ENCODE peak calls at places on chromosomes 3 and 15, in eight cellular contexts. L is cardiac muscle cell; M is GM04504; W is nephron progenitor cell; J is AG20443; S is Caco-2; O is brain microvascular endothelial cell; K is activated CD4-positive, alpha-beta T cell treated with anti-CD3 and anti-CD28 coated beads for 48 hours. N is an unnamed sample.

GRCh38 chr15:81419304-81419943 is 45.4 kb upstream of the TMC3 start:
- DNase-seq in L (no peak), M (no peak), W (peak; percentile 36), J (no peak), S (no peak), O (peak; percentile 66), K (no peak), N (no peak)

GRCh38 chr3:44529927-44530326 is 25.1 kb upstream of the ZKSCAN7 start:
- DNase-seq in L (peak; percentile 21), M (no peak), W (no peak), J (peak; percentile 32), S (no peak), O (peak; percentile 24), K (peak; percentile 44), N (no peak)

GRCh38 chr3:113212155-113212844 is 943 bp downstream of the BOC start:
- DNase-seq in L (peak; percentile 41), M (no peak), W (peak; percentile 39), J (peak; percentile 59), S (no peak), O (no peak), K (peak; percentile 17), N (no peak)

GRCh38 chr15:73906346-73907017 is 19.8 kb upstream of the LOXL1 start:
- DNase-seq in L (peak; percentile 17), M (peak; percentile 18), W (no peak), J (peak; percentile 62), S (no peak), O (no peak), K (no peak), N (no peak)

GRCh38 chr3:17050051-17050450 is 165.3 kb downstream of the PLCL2 start:
- DNase-seq in L (peak; percentile 27), M (no peak), W (no peak), J (no peak), S (no peak), O (no peak), K (no peak), N (no peak)

GRCh38 chr3:45140392-45140791 is 5.8 kb downstream of the CDCP1 start:
- DNase-seq in L (no peak), M (no peak), W (no peak), J (no peak), S (no peak), O (no peak), K (no peak), N (no peak)

GRCh38 chr3:185558395-185558794 is 6.0 kb upstream of the LIPH start:
- DNase-seq in L (no peak), M (no peak), W (no peak), J (no peak), S (peak; percentile 88), O (no peak), K (no peak), N (no peak)

GRCh38 chr15:62512906-62513305 is 347.8 kb upstream of the C2CD4B start:
- DNase-seq in L (no peak), M (no peak), W (no peak), J (no peak), S (no peak), O (no peak), K (no peak), N (no peak)

GRCh38 chr3:9147215-9147895 is 102.1 kb downstream of the SRGAP3 start:
- DNase-seq in L (no peak), M (no peak), W (no peak), J (peak; percentile 30), S (no peak), O (no peak), K (no peak), N (no peak)

GRCh38 chr15:74173545-74174215 is at the start of gene ISLR:
- DNase-seq in L (peak; percentile 91), M (no peak), W (no peak), J (peak; percentile 81), S (no peak), O (no peak), K (no peak), N (no peak)

GRCh38 chr3:52343946-52344600 is 28.0 kb downstream of the DNAH1 start:
- DNase-seq in L (no peak), M (no peak), W (no peak), J (no peak), S (no peak), O (no peak), K (no peak), N (no peak)

GRCh38 chr15:34122771-34123183 is 20.9 kb downstream of the PGBD4 start:
- DNase-seq in L (peak; percentile 87), M (peak; percentile 73), W (no peak), J (peak; percentile 54), S (no peak), O (peak; percentile 97), K (no peak), N (no peak)

GRCh38 chr3:62833538-62833937 is 41.7 kb downstream of the CADPS start:
- DNase-seq in L (no peak), M (no peak), W (no peak), J (peak; percentile 44), S (no peak), O (no peak), K (no peak), N (no peak)

GRCh38 chr15:42404461-42405235 is 45.3 kb downstream of the CAPN3 start:
- DNase-seq in L (no peak), M (no peak), W (no peak), J (no peak), S (no peak), O (no peak), K (no peak), N (peak; percentile 83)

GRCh38 chr15:84611631-84612030 is 10.8 kb downstream of the ZSCAN2 start:
- DNase-seq in L (no peak), M (no peak), W (no peak), J (peak; percentile 64), S (no peak), O (peak; percentile 40), K (no peak), N (no peak)

GRCh38 chr15:101151286-101151685 is 100.6 kb downstream of the CHSY1 start:
- DNase-seq in L (no peak), M (no peak), W (no peak), J (no peak), S (no peak), O (no peak), K (no peak), N (no peak)

GRCh38 chr15:37100109-37100873 is at the start of gene MEIS2:
- DNase-seq in L (peak; percentile 98), M (peak; percentile 90), W (peak; percentile 88), J (peak; percentile 95), S (peak; percentile 96), O (peak; percentile 79), K (peak; percentile 66), N (peak; percentile 86)

GRCh38 chr3:10365316-10365715 is 44.4 kb upstream of the SEC13 start:
- DNase-seq in L (no peak), M (no peak), W (no peak), J (no peak), S (no peak), O (no peak), K (no peak), N (no peak)

GRCh38 chr15:26724381-26724780 is 48.5 kb downstream of the GABRB3 start:
- DNase-seq in L (no peak), M (no peak), W (no peak), J (no peak), S (no peak), O (no peak), K (no peak), N (no peak)

GRCh38 chr3:168117059-168117458 is 21.3 kb upstream of the GOLIM4 start:
- DNase-seq in L (peak; percentile 74), M (no peak), W (no peak), J (no peak), S (no peak), O (peak; percentile 22), K (no peak), N (no peak)

GRCh38 chr3:42236611-42237010 is 29.4 kb downstream of the CCK start:
- DNase-seq in L (no peak), M (no peak), W (no peak), J (no peak), S (no peak), O (no peak), K (no peak), N (no peak)

GRCh38 chr3:40242638-40243037 is 66.9 kb upstream of the EIF1B start:
- DNase-seq in L (no peak), M (no peak), W (no peak), J (no peak), S (no peak), O (no peak), K (no peak), N (no peak)

GRCh38 chr3:196712514-196713413 is 587 bp downstream of the PIGX start:
- DNase-seq in L (peak; percentile 76), M (peak; percentile 46), W (peak; percentile 82), J (peak; percentile 93), S (peak; percentile 51), O (peak; percentile 44), K (peak; percentile 75), N (peak; percentile 42)

GRCh38 chr15:42704492-42704926 is 32.4 kb downstream of the CDAN1 start:
- DNase-seq in L (peak; percentile 81), M (peak; percentile 28), W (peak; percentile 68), J (peak; percentile 83), S (peak; percentile 68), O (peak; percentile 66), K (peak; percentile 71), N (peak; percentile 60)

GRCh38 chr15:90306560-90306959 is 41.1 kb downstream of the NGRN start:
- DNase-seq in L (no peak), M (no peak), W (no peak), J (no peak), S (no peak), O (no peak), K (peak; percentile 57), N (no peak)

GRCh38 chr15:69132935-69133861 is 27.2 kb upstream of the GLCE start:
- DNase-seq in L (no peak), M (no peak), W (no peak), J (no peak), S (no peak), O (no peak), K (no peak), N (no peak)

GRCh38 chr15:31228980-31229826 is 97.4 kb upstream of the KLF13 start:
- DNase-seq in L (no peak), M (no peak), W (no peak), J (no peak), S (no peak), O (no peak), K (no peak), N (no peak)

GRCh38 chr15:85094685-85095084 is 113.0 kb downstream of the PDE8A start:
- DNase-seq in L (peak; percentile 22), M (peak; percentile 8), W (no peak), J (peak; percentile 56), S (no peak), O (peak; percentile 49), K (no peak), N (no peak)

GRCh38 chr3:32258869-32259268 is 20.4 kb downstream of the CMTM8 start:
- DNase-seq in L (no peak), M (no peak), W (no peak), J (no peak), S (no peak), O (no peak), K (no peak), N (no peak)

GRCh38 chr15:27097506-27097905 is 126.5 kb downstream of the GABRG3 start:
- DNase-seq in L (no peak), M (no peak), W (no peak), J (no peak), S (no peak), O (no peak), K (no peak), N (no peak)

GRCh38 chr3:5576277-5577011 is 388.9 kb downstream of the EDEM1 start:
- DNase-seq in L (no peak), M (no peak), W (no peak), J (no peak), S (no peak), O (no peak), K (no peak), N (no peak)

GRCh38 chr3:124597979-124598378 is 132.3 kb upstream of the UMPS start:
- DNase-seq in L (no peak), M (no peak), W (no peak), J (no peak), S (no peak), O (no peak), K (no peak), N (no peak)

GRCh38 chr3:23170306-23170705 is 32.8 kb upstream of the UBE2E2 start:
- DNase-seq in L (no peak), M (no peak), W (no peak), J (peak; percentile 18), S (no peak), O (peak; percentile 47), K (no peak), N (no peak)

GRCh38 chr15:72116680-72117447 is 1.1 kb downstream of the MYO9A start:
- DNase-seq in L (peak; percentile 19), M (no peak), W (no peak), J (peak; percentile 23), S (peak; percentile 43), O (peak; percentile 28), K (no peak), N (peak; percentile 6)

N was measured in posterior cingulate gyrus.